ENCODE peak calls at places on chromosomes 5 and 9, in eight cellular contexts. B, G, P, O, K, X, J and C are unnamed samples.

GRCh38 chr9:138100711-138101349 is 223.2 kb downstream of the CACNA1B start:
- DNase-seq in B (no peak), G (peak), P (no peak), O (peak), K (no peak), X (no peak), J (peak), C (no peak)

GRCh38 chr9:129164246-129164930 is 13.7 kb downstream of the IER5L start:
- DNase-seq in B (peak), G (no peak), P (no peak), O (no peak), K (no peak), X (peak), J (no peak), C (no peak)

GRCh38 chr5:135457424-135458071 is 5.4 kb upstream of the TIFAB start:
- DNase-seq in B (peak), G (no peak), P (peak), O (peak), K (peak), X (no peak), J (peak), C (peak)

GRCh38 chr9:15086096-15087030 is 176.1 kb upstream of the FREM1 start:
- DNase-seq in B (no peak), G (no peak), P (no peak), O (no peak), K (no peak), X (no peak), J (no peak), C (no peak)

GRCh38 chr9:97057651-97058050 is 18.7 kb upstream of the CTSV start:
- DNase-seq in B (no peak), G (no peak), P (no peak), O (no peak), K (no peak), X (no peak), J (no peak), C (no peak)

GRCh38 chr5:174827521-174827920 is 103.1 kb downstream of the MSX2 start:
- DNase-seq in B (peak), G (no peak), P (no peak), O (no peak), K (no peak), X (no peak), J (no peak), C (no peak)

GRCh38 chr5:159106569-159107282 is 7.0 kb upstream of the EBF1 start:
- DNase-seq in B (peak), G (peak), P (peak), O (peak), K (peak), X (peak), J (peak), C (peak)

GRCh38 chr5:3428355-3428754 is 167.3 kb upstream of the IRX1 start:
- DNase-seq in B (no peak), G (no peak), P (no peak), O (peak), K (peak), X (no peak), J (no peak), C (no peak)

GRCh38 chr5:149002761-149003689 is 59.8 kb downstream of the SH3TC2 start:
- DNase-seq in B (peak), G (no peak), P (no peak), O (no peak), K (peak), X (no peak), J (no peak), C (no peak)

GRCh38 chr5:109413463-109413862 is 3.7 kb upstream of the PJA2 start:
- DNase-seq in B (peak), G (no peak), P (no peak), O (no peak), K (peak), X (no peak), J (no peak), C (no peak)

GRCh38 chr5:1245901-1246576 is 20.9 kb downstream of the SLC6A18 start:
- DNase-seq in B (no peak), G (no peak), P (no peak), O (no peak), K (no peak), X (no peak), J (no peak), C (no peak)

GRCh38 chr9:33233659-33234335 is 6.2 kb upstream of the SPINK4 start:
- DNase-seq in B (peak), G (no peak), P (no peak), O (no peak), K (no peak), X (peak), J (no peak), C (no peak)

GRCh38 chr5:147859962-147860640 is 18.4 kb upstream of the SCGB3A2 start:
- DNase-seq in B (no peak), G (no peak), P (no peak), O (no peak), K (no peak), X (no peak), J (no peak), C (no peak)

GRCh38 chr5:178941361-178941760 is 363 bp downstream of the ZNF454 start:
- DNase-seq in B (peak), G (no peak), P (no peak), O (no peak), K (no peak), X (peak), J (no peak), C (no peak)

GRCh38 chr5:169978744-169979143 is 1.6 kb downstream of the INSYN2B start:
- DNase-seq in B (peak), G (no peak), P (no peak), O (no peak), K (no peak), X (no peak), J (no peak), C (no peak)

GRCh38 chr5:38666668-38667498 is 110.4 kb upstream of the LIFR start:
- DNase-seq in B (peak), G (no peak), P (no peak), O (peak), K (peak), X (peak), J (peak), C (no peak)

GRCh38 chr5:95760291-95761191 is 29.4 kb downstream of the RHOBTB3 start:
- DNase-seq in B (peak), G (no peak), P (peak), O (no peak), K (no peak), X (no peak), J (peak), C (no peak)

GRCh38 chr9:129406278-129407225 is 214.3 kb downstream of the C9orf50 start:
- DNase-seq in B (peak), G (no peak), P (no peak), O (peak), K (no peak), X (peak), J (no peak), C (no peak)

GRCh38 chr5:112119969-112120368 is 299.1 kb downstream of the EPB41L4A start:
- DNase-seq in B (no peak), G (no peak), P (no peak), O (no peak), K (no peak), X (no peak), J (no peak), C (no peak)

GRCh38 chr5:10484774-10485141 is 43.1 kb downstream of the ROPN1L start:
- DNase-seq in B (no peak), G (no peak), P (no peak), O (no peak), K (no peak), X (no peak), J (no peak), C (no peak)

GRCh38 chr5:97297063-97297715 is 114.1 kb upstream of the RIOK2 start:
- DNase-seq in B (peak), G (no peak), P (peak), O (peak), K (peak), X (no peak), J (peak), C (peak)

GRCh38 chr5:43854697-43855292 is 251.8 kb downstream of the NNT start:
- DNase-seq in B (no peak), G (no peak), P (no peak), O (no peak), K (peak), X (no peak), J (no peak), C (no peak)

GRCh38 chr9:33447404-33448158 is at the start of gene AQP3:
- DNase-seq in B (peak), G (peak), P (peak), O (peak), K (peak), X (peak), J (peak), C (peak)

GRCh38 chr5:139911425-139912120 is 116.0 kb downstream of the PSD2 start:
- DNase-seq in B (no peak), G (no peak), P (no peak), O (no peak), K (no peak), X (no peak), J (no peak), C (no peak)

GRCh38 chr5:74186351-74187315 is 453.9 kb downstream of the ENC1 start:
- DNase-seq in B (peak), G (no peak), P (no peak), O (no peak), K (no peak), X (no peak), J (no peak), C (no peak)

GRCh38 chr9:137371966-137372651 is 50.9 kb downstream of the EXD3 start:
- DNase-seq in B (no peak), G (no peak), P (no peak), O (peak), K (no peak), X (peak), J (no peak), C (no peak)

DNA sequence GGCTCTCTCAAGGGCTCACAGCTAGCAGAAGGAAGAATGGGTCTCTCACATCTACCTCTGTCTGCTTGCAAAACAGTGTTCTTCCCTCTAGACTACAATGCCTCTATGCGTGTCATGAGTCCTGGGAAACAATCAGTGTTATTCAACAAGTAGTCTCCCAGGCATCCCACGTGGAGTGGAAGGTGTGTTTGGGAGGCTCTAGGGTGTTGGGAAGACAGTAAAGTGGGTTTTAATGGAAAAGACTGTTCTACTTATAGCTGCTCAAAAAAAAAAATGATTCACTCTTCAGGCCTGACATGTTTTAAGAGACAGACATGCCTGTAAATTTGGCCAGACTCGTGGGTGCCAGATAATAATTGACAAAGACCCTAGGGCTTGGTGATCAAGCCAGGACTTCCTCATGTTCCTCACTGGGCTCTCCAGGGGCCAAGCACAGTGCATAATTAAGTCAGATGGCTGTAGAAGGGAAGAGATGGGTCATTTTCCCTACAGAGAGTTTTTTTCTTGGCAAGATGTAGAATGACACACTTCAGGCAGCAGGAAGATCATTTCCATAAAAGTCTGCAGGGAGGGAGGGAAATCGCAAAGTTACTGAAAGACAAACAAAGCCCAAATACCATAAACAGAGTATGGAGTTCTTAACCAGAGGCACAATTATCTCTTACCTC is 246.4 kb downstream of the ACTL7B start:
- DNase-seq in B (peak), G (no peak), P (no peak), O (no peak), K (no peak), X (no peak), J (no peak), C (no peak)
- TF ChIP-seq CTCF in B (no peak), G (no peak), P (no peak), O (no peak), K (no peak), X (no peak), J (no peak), C (no peak)

GRCh38 chr5:69414885-69415583 is at the start of gene MARVELD2:
- DNase-seq in B (peak), G (peak), P (peak), O (peak), K (peak), X (peak), J (peak), C (no peak)
- TF ChIP-seq CTCF in B (peak), G (peak), P (peak), O (no peak), K (peak), X (no peak), J (no peak), C (peak)

GRCh38 chr5:173595826-173596225 is 20.6 kb downstream of the BOD1 start:
- DNase-seq in B (no peak), G (no peak), P (no peak), O (no peak), K (no peak), X (no peak), J (no peak), C (no peak)

GRCh38 chr5:173590436-173591299 is 25.8 kb downstream of the BOD1 start:
- DNase-seq in B (no peak), G (no peak), P (no peak), O (no peak), K (no peak), X (no peak), J (no peak), C (no peak)

GRCh38 chr5:173591300-173591622 is 25.2 kb downstream of the BOD1 start:
- DNase-seq in B (peak), G (no peak), P (no peak), O (no peak), K (no peak), X (no peak), J (no peak), C (no peak)

GRCh38 chr5:173594061-173594460 is 22.4 kb downstream of the BOD1 start:
- DNase-seq in B (no peak), G (no peak), P (no peak), O (no peak), K (no peak), X (no peak), J (no peak), C (no peak)

GRCh38 chr5:173592050-173592669 is 24.3 kb downstream of the BOD1 start:
- DNase-seq in B (no peak), G (no peak), P (no peak), O (no peak), K (no peak), X (no peak), J (no peak), C (no peak)
- TF ChIP-seq CTCF in B (peak), G (peak), P (peak), O (peak), K (peak), X (no peak), J (peak), C (peak)

GRCh38 chr5:75414241-75414640 is 77.2 kb downstream of the HMGCR start:
- DNase-seq in B (no peak), G (no peak), P (no peak), O (no peak), K (no peak), X (no peak), J (no peak), C (no peak)

GRCh38 chr5:75412111-75412990 is 75.3 kb downstream of the HMGCR start:
- DNase-seq in B (no peak), G (no peak), P (no peak), O (no peak), K (no peak), X (no peak), J (no peak), C (no peak)
- TF ChIP-seq CTCF in B (peak), G (peak), P (no peak), O (no peak), K (peak), X (no peak), J (no peak), C (peak)

GRCh38 chr9:127773245-127773644 is 5.2 kb downstream of the SH2D3C start:
- DNase-seq in B (no peak), G (no peak), P (no peak), O (no peak), K (no peak), X (no peak), J (no peak), C (no peak)

GRCh38 chr9:127773981-127774380 is 4.5 kb downstream of the SH2D3C start:
- DNase-seq in B (no peak), G (no peak), P (no peak), O (no peak), K (no peak), X (no peak), J (no peak), C (no peak)

GRCh38 chr9:127771570-127772189 is 6.8 kb downstream of the SH2D3C start:
- DNase-seq in B (no peak), G (no peak), P (no peak), O (no peak), K (no peak), X (no peak), J (no peak), C (no peak)

GRCh38 chr9:127770905-127771569 is 7.4 kb downstream of the SH2D3C start:
- DNase-seq in B (peak), G (peak), P (peak), O (peak), K (peak), X (peak), J (peak), C (peak)

GRCh38 chr9:127772603-127773002 is 5.9 kb downstream of the SH2D3C start:
- DNase-seq in B (no peak), G (no peak), P (no peak), O (no peak), K (no peak), X (no peak), J (no peak), C (no peak)
- TF ChIP-seq CTCF in B (no peak), G (no peak), P (no peak), O (no peak), K (no peak), X (no peak), J (no peak), C (no peak)